ENCODE peak calls at places on chromosomes 3 and 15, in four cellular contexts. One of them, this sample, is unnamed. For H3K4me1, the result is how much of the 10 kb centered on the place peaks cover.

GRCh38 chr3:57971975-57972374 is 36.2 kb upstream of the FLNB start:
- DNase-seq in tibial nerve: no peak
- DNase-seq in HepG2: no peak
- DNase-seq in GM12878: no peak
- DNase-seq in this sample: peak

GRCh38 chr3:184290331-184290730 is 8.7 kb upstream of the PSMD2 start:
- DNase-seq in tibial nerve: no peak
- DNase-seq in HepG2: no peak
- DNase-seq in GM12878: no peak
- DNase-seq in this sample: no peak

GRCh38 chr3:137767146-137768020 is 3.3 kb downstream of the SOX14 start:
- DNase-seq in tibial nerve: no peak
- DNase-seq in HepG2: no peak
- DNase-seq in GM12878: no peak
- DNase-seq in this sample: no peak

GRCh38 chr15:68525815-68526214 is 53.0 kb upstream of the CORO2B start:
- DNase-seq in tibial nerve: no peak
- DNase-seq in HepG2: no peak
- DNase-seq in GM12878: no peak
- DNase-seq in this sample: no peak

GRCh38 chr15:33985751-33986150 is 17.5 kb downstream of the CHRM5 start:
- DNase-seq in tibial nerve: no peak
- DNase-seq in HepG2: no peak
- DNase-seq in GM12878: no peak
- DNase-seq in this sample: no peak

GRCh38 chr15:67373266-67373665 is 118.7 kb downstream of the IQCH start:
- DNase-seq in tibial nerve: no peak
- DNase-seq in HepG2: no peak
- DNase-seq in GM12878: no peak
- DNase-seq in this sample: no peak

GRCh38 chr3:184448321-184449160 is 68.7 kb downstream of the CHRD start:
- DNase-seq in tibial nerve: no peak
- DNase-seq in HepG2: no peak
- DNase-seq in GM12878: no peak
- DNase-seq in this sample: no peak

GRCh38 chr3:67327582-67327981 is 326.8 kb downstream of the SUCLG2 start:
- DNase-seq in tibial nerve: no peak
- DNase-seq in HepG2: peak
- DNase-seq in GM12878: no peak
- DNase-seq in this sample: no peak

GRCh38 chr15:39511000-39511914 is 69.6 kb upstream of the THBS1 start:
- DNase-seq in tibial nerve: peak
- DNase-seq in HepG2: no peak
- DNase-seq in GM12878: no peak
- DNase-seq in this sample: peak

GRCh38 chr3:31918179-31919165 is 62.6 kb downstream of the OSBPL10 start:
- DNase-seq in tibial nerve: no peak
- DNase-seq in HepG2: no peak
- DNase-seq in GM12878: peak
- DNase-seq in this sample: no peak

GRCh38 chr15:81304226-81304625 is 19.7 kb downstream of the STARD5 start:
- DNase-seq in tibial nerve: peak
- DNase-seq in HepG2: no peak
- DNase-seq in GM12878: no peak
- DNase-seq in this sample: no peak

GRCh38 chr3:196528639-196529233 is 13.6 kb upstream of the SMCO1 start:
- DNase-seq in tibial nerve: no peak
- DNase-seq in HepG2: no peak
- DNase-seq in GM12878: no peak
- DNase-seq in this sample: peak

GRCh38 chr3:185645596-185646381 is 59.7 kb downstream of the SENP2 start:
- DNase-seq in tibial nerve: no peak
- DNase-seq in HepG2: no peak
- DNase-seq in GM12878: no peak
- DNase-seq in this sample: no peak

GRCh38 chr15:69679623-69680228 is 227.1 kb downstream of the RPLP1 start:
- DNase-seq in tibial nerve: no peak
- DNase-seq in HepG2: no peak
- DNase-seq in GM12878: peak
- DNase-seq in this sample: no peak

GRCh38 chr3:18440053-18440768 is 15.1 kb upstream of the SATB1 start:
- DNase-seq in tibial nerve: no peak
- DNase-seq in HepG2: no peak
- DNase-seq in GM12878: no peak
- DNase-seq in this sample: no peak

GRCh38 chr3:151085889-151086483 is 522 bp downstream of the MED12L start:
- DNase-seq in tibial nerve: no peak
- DNase-seq in HepG2: no peak
- DNase-seq in GM12878: no peak
- DNase-seq in this sample: peak

GRCh38 chr3:155185623-155186022 is 105.5 kb downstream of the MME start:
- DNase-seq in tibial nerve: no peak
- DNase-seq in HepG2: no peak
- DNase-seq in GM12878: no peak
- DNase-seq in this sample: no peak

GRCh38 chr15:35698331-35698730 is 152.4 kb upstream of the DPH6 start:
- DNase-seq in tibial nerve: no peak
- DNase-seq in HepG2: no peak
- DNase-seq in GM12878: no peak
- DNase-seq in this sample: no peak

GRCh38 chr3:14123308-14124222 is 1.1 kb downstream of the CHCHD4 start:
- DNase-seq in tibial nerve: no peak
- DNase-seq in HepG2: no peak
- DNase-seq in GM12878: no peak
- DNase-seq in this sample: no peak

GRCh38 chr3:186418601-186419238 is 56.7 kb upstream of the DGKG start:
- DNase-seq in tibial nerve: no peak
- DNase-seq in HepG2: no peak
- DNase-seq in GM12878: no peak
- DNase-seq in this sample: no peak

GRCh38 chr3:33047842-33048834 is 48.8 kb downstream of the GLB1 start:
- DNase-seq in tibial nerve: no peak
- DNase-seq in HepG2: no peak
- DNase-seq in GM12878: no peak
- DNase-seq in this sample: no peak

GRCh38 chr3:123406598-123406997 is 42.3 kb downstream of the ADCY5 start:
- DNase-seq in tibial nerve: no peak
- DNase-seq in HepG2: no peak
- DNase-seq in GM12878: no peak
- DNase-seq in this sample: peak

GRCh38 chr3:71101014-71101413 is 482.5 kb downstream of the FOXP1 start:
- DNase-seq in tibial nerve: no peak
- DNase-seq in HepG2: no peak
- DNase-seq in GM12878: no peak
- DNase-seq in this sample: no peak

GRCh38 chr3:180229113-180229512 is 192.4 kb upstream of the PEX5L start:
- DNase-seq in tibial nerve: no peak
- DNase-seq in HepG2: no peak
- DNase-seq in GM12878: no peak
- DNase-seq in this sample: no peak

GRCh38 chr3:158837232-158837631 is 35.4 kb downstream of the MFSD1 start:
- DNase-seq in tibial nerve: no peak
- DNase-seq in HepG2: no peak
- DNase-seq in GM12878: no peak
- DNase-seq in this sample: no peak

GRCh38 chr3:102142379-102143058 is 292.3 kb upstream of the ZPLD1 start:
- DNase-seq in tibial nerve: no peak
- DNase-seq in HepG2: no peak
- DNase-seq in GM12878: no peak
- DNase-seq in this sample: no peak

GRCh38 chr15:77039217-77039533 is 31.7 kb downstream of the TSPAN3 start:
- DNase-seq in tibial nerve: no peak
- DNase-seq in HepG2: no peak
- DNase-seq in GM12878: no peak
- DNase-seq in this sample: no peak

GRCh38 chr3:129686941-129687340 is 80.5 kb upstream of the PLXND1 start:
- DNase-seq in tibial nerve: no peak
- DNase-seq in HepG2: peak
- DNase-seq in GM12878: no peak
- DNase-seq in this sample: no peak

GRCh38 chr3:42613462-42613861 is 13.0 kb downstream of the NKTR start:
- DNase-seq in tibial nerve: no peak
- DNase-seq in HepG2: no peak
- DNase-seq in GM12878: no peak
- DNase-seq in this sample: no peak

GRCh38 chr15:96352594-96353377 is 22.3 kb downstream of the NR2F2 start:
- DNase-seq in tibial nerve: no peak
- DNase-seq in HepG2: no peak
- DNase-seq in GM12878: no peak
- DNase-seq in this sample: no peak

GRCh38 chr3:31157893-31158620 is 263.6 kb upstream of the GADL1 start:
- DNase-seq in tibial nerve: no peak
- DNase-seq in HepG2: no peak
- DNase-seq in GM12878: no peak
- DNase-seq in this sample: no peak

GRCh38 chr15:57160823-57161560 is 215.3 kb upstream of the CGNL1 start:
- DNase-seq in tibial nerve: no peak
- DNase-seq in HepG2: no peak
- DNase-seq in GM12878: no peak
- DNase-seq in this sample: no peak

GRCh38 chr3:154684021-154684420 is 254.0 kb upstream of the GPR149 start:
- DNase-seq in tibial nerve: no peak
- DNase-seq in HepG2: peak
- DNase-seq in GM12878: no peak
- DNase-seq in this sample: no peak

DNA sequence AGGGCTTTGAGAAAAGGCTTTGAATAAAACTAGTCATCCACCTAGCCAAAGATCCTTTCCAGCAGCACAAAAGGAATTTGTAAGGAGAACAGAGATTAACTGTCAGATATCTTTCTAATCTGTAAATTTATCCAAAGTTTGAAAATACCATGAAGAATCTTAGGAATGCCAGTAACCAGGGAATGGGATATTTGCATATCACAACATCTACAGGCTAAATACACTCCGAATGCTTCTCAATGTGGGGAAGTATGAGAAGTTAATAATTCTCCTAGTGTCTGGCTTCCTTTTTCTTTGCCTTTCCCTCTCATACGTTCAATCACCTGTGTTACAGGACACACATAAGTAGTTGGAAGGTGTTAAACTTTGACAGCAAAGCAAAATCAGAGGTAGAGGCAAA is 7.8 kb downstream of the ANAPC13 start:
- DNase-seq in tibial nerve: no peak
- DNase-seq in HepG2: no peak
- DNase-seq in GM12878: no peak
- DNase-seq in this sample: no peak
- TF ChIP-seq CTCF in tibial nerve: no peak
- TF ChIP-seq CTCF in HepG2: no peak
- TF ChIP-seq CTCF in GM12878: no peak
- TF ChIP-seq CTCF in this sample: no peak

DNA sequence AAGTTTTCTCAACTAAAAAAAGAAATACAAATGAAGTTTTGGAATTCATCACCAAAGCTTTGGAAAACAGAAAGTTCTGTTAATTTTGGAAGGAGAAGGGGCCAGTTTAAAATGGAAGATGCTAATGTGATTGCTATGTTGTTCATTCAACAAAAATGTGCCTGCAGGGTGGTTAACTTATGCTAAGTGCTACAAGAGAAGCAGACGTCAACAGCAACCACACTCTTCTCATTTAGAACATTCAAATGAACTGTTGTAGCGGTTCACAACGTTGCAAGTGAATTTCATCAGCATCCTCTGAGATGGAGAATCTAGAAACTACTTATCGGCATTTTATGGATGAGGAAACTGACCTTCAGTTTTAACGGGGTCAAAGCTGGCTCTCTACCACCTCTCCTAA is 86.2 kb downstream of the RTP4 start:
- DNase-seq in tibial nerve: no peak
- DNase-seq in HepG2: no peak
- DNase-seq in GM12878: no peak
- DNase-seq in this sample: no peak
- TF ChIP-seq EP300 in tibial nerve: no peak
- TF ChIP-seq EP300 in HepG2: no peak
- TF ChIP-seq EP300 in GM12878: no peak
- TF ChIP-seq EP300 in this sample: no peak

DNA sequence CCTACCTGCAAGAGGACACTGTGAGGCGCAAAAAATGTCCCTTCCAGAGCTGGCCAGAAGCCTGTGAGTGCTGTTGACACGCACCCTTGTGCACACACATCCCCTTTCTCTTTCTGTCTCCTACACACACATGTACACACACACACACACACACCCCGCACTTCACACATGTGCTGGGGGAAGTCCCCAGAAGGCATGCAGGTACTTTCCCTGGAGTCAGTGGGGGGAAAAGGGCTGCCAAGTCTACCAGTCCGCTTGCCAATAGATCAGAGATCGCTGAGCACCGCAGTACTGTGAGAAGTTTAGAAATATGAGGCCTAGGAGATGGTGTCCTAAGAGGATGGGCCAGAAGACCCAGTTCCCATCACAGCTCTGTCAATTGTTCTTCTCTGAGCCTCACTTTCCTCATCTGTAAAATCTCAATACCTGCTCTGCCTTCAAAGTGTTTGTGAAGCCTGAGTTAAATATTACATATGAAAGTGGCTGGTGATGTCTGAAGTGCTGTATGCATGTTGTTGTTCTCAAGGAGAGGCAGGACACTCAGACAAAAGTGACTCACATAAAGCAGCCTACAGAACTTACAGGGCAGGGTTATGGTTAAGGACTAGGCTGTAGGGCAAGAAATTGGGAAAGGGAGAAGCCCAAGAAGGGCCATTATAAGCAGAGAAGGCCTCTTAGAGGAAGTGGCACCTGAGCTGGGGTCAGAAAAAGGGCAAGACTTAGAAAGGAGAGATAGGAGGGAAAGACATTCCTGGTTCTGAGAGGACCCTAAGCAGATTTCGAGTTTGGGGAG is 6.8 kb downstream of the IL17RE start:
- DNase-seq in tibial nerve: no peak
- DNase-seq in HepG2: no peak
- DNase-seq in GM12878: no peak
- DNase-seq in this sample: no peak
- H3K4me1 ChIP-seq in tibial nerve: under half
- H3K4me1 ChIP-seq in HepG2: under half
- H3K4me1 ChIP-seq in GM12878: under half
- H3K4me1 ChIP-seq in this sample: under half

GRCh38 chr3:99753268-99753975 is 64.2 kb upstream of the CMSS1 start:
- DNase-seq in tibial nerve: no peak
- DNase-seq in HepG2: peak
- DNase-seq in GM12878: peak
- DNase-seq in this sample: no peak
- TF ChIP-seq CTCF in tibial nerve: peak
- TF ChIP-seq CTCF in HepG2: peak
- TF ChIP-seq CTCF in GM12878: peak
- TF ChIP-seq CTCF in this sample: peak

This sample was measured in transverse colon.